ENCODE peak calls at places on chromosomes 3 and 15, in nine cellular contexts. O is ascending aorta; G is Daoy; J is activated naive CD4-positive, alpha-beta T cell treated with anti-CD3 and anti-CD28 coated beads, Interleukin-2, amount 50 U/mL, for 72 hours; W is tibial artery; V is DMS 273 treated with DMSO at 0.1 percent for 48 hours; I is NCI-H146; H is MCF 10A; F is effector CD4-positive, alpha-beta T cell. Y is an unnamed sample.

GRCh38 chr15:55088207-55088606 is 108.5 kb downstream of the RSL24D1 start:
- DNase-seq in O (no peak), G (no peak), J (no peak), W (no peak), V (no peak), I (no peak), H (no peak), F (no peak), Y (no peak)

GRCh38 chr15:65077981-65078352 is 1.4 kb downstream of the KBTBD13 start:
- DNase-seq in O (no peak), G (peak), J (no peak), W (peak), V (no peak), I (no peak), H (no peak), F (peak), Y (no peak)

GRCh38 chr15:72492733-72493132 is 18.6 kb downstream of the ARIH1 start:
- DNase-seq in O (no peak), G (no peak), J (no peak), W (no peak), V (no peak), I (no peak), H (peak), F (no peak), Y (no peak)

GRCh38 chr3:98554580-98554979 is 22.8 kb downstream of the GPR15 start:
- DNase-seq in O (no peak), G (no peak), J (no peak), W (no peak), V (no peak), I (no peak), H (no peak), F (no peak), Y (no peak)

GRCh38 chr3:122100591-122101491 is 45.7 kb downstream of the CD86 start:
- DNase-seq in O (no peak), G (peak), J (no peak), W (no peak), V (peak), I (no peak), H (no peak), F (no peak), Y (peak)

GRCh38 chr3:2098398-2099027 is at the start of gene CNTN4:
- DNase-seq in O (peak), G (peak), J (no peak), W (peak), V (no peak), I (peak), H (no peak), F (no peak), Y (no peak)

GRCh38 chr3:14508966-14509795 is 31.0 kb downstream of the GRIP2 start:
- DNase-seq in O (no peak), G (peak), J (peak), W (peak), V (no peak), I (peak), H (peak), F (peak), Y (peak)

GRCh38 chr3:119662604-119663377 is 2.4 kb upstream of the POPDC2 start:
- DNase-seq in O (no peak), G (no peak), J (no peak), W (no peak), V (peak), I (no peak), H (peak), F (no peak), Y (no peak)

GRCh38 chr15:48681274-48681840 is 35.8 kb upstream of the FBN1 start:
- DNase-seq in O (no peak), G (peak), J (no peak), W (no peak), V (no peak), I (peak), H (no peak), F (no peak), Y (no peak)

GRCh38 chr15:88264622-88265021 is 8.1 kb upstream of the NTRK3 start:
- DNase-seq in O (no peak), G (no peak), J (no peak), W (no peak), V (no peak), I (no peak), H (no peak), F (no peak), Y (no peak)

GRCh38 chr15:40847225-40847961 is 3.5 kb downstream of the SPINT1 start:
- DNase-seq in O (no peak), G (peak), J (no peak), W (peak), V (no peak), I (peak), H (peak), F (no peak), Y (peak)